ENCODE peak calls at places on chromosome 4, in seven cellular contexts. Y is NCI-H2081; E is left ventricle myocardium superior; D is NK-92 treated with Interleukin-12 subunit alpha and Interleukin-12 subunit beta, amount 100 ng/mL, for 24 hours; F is NCI-H345; C is neural crest cell; B is naive B cell. L is an unnamed sample.

GRCh38 chr4:145216532-145216931 is 36.1 kb upstream of the OTUD4 start:
- DNase-seq in Y (peak; percentile 1), E (no peak), D (no peak), F (peak; percentile 1), C (no peak), B (no peak), L (peak; percentile 40)

GRCh38 chr4:69025191-69025998 is 70.9 kb upstream of the UGT2B7 start:
- DNase-seq in Y (peak; percentile 20), E (no peak), D (no peak), F (no peak), C (peak; percentile 12), B (no peak), L (no peak)

GRCh38 chr4:6194458-6195195 is 5.7 kb downstream of the JAKMIP1 start:
- DNase-seq in Y (no peak), E (no peak), D (no peak), F (no peak), C (no peak), B (no peak), L (no peak)

GRCh38 chr4:105613326-105613725 is 60.9 kb downstream of the ARHGEF38 start:
- DNase-seq in Y (peak; percentile 79), E (no peak), D (no peak), F (peak; percentile 22), C (no peak), B (no peak), L (peak; percentile 53)

GRCh38 chr4:71616168-71616811 is 167.6 kb downstream of the GC start:
- DNase-seq in Y (no peak), E (no peak), D (no peak), F (no peak), C (no peak), B (no peak), L (no peak)

GRCh38 chr4:581753-582361 is 5.8 kb upstream of the TMEM271 start:
- DNase-seq in Y (no peak), E (no peak), D (no peak), F (no peak), C (no peak), B (no peak), L (no peak)

GRCh38 chr4:74189331-74190043 is 31.6 kb downstream of the MTHFD2L start:
- DNase-seq in Y (peak; percentile 48), E (no peak), D (no peak), F (peak; percentile 20), C (no peak), B (peak; percentile 54), L (peak; percentile 29)

GRCh38 chr4:98262431-98262830 is 1.2 kb downstream of the RAP1GDS1 start:
- DNase-seq in Y (no peak), E (no peak), D (no peak), F (no peak), C (no peak), B (peak; percentile 9), L (no peak)

GRCh38 chr4:79281577-79282359 is 44.1 kb downstream of the NAA11 start:
- DNase-seq in Y (no peak), E (no peak), D (no peak), F (no peak), C (no peak), B (no peak), L (no peak)

GRCh38 chr4:31104596-31104995 is 384.4 kb downstream of the PCDH7 start:
- DNase-seq in Y (peak; percentile 95), E (no peak), D (no peak), F (no peak), C (no peak), B (no peak), L (no peak)

GRCh38 chr4:124432500-124432899 is 280.0 kb downstream of the ANKRD50 start:
- DNase-seq in Y (no peak), E (no peak), D (no peak), F (no peak), C (no peak), B (no peak), L (no peak)